ENCODE peak calls at places on chromosomes 1 and 21, in five cellular contexts. J is bronchial epithelial cell, S is cardiac fibroblast, G is NB4, A is esophagus muscularis mucosa. N is an unnamed sample.
A peak's percentile ranks its signal among the peaks of the same experiment; 100 is the strongest.

GRCh38 chr1:186511761-186512637 is 51.1 kb upstream of the PDC start:
- DNase-seq in G (peak; percentile 21), S (no peak), J (peak; percentile 87), A (no peak), N (no peak)

GRCh38 chr1:196464545-196464944 is 143.7 kb downstream of the KCNT2 start:
- DNase-seq in G (no peak), S (peak; percentile 52), A (no peak), J (no peak), N (peak; percentile 52)

GRCh38 chr1:43757343-43758053 is 50.2 kb downstream of the ST3GAL3 start:
- DNase-seq in J (peak; percentile 66), G (no peak), A (no peak), S (no peak), N (no peak)

GRCh38 chr1:185495898-185496297 is 178.9 kb upstream of the IVNS1ABP start:
- DNase-seq in S (no peak), A (no peak), G (no peak), J (no peak), N (no peak)

GRCh38 chr1:154478639-154479038 is 23.4 kb upstream of the TDRD10 start:
- DNase-seq in G (peak; percentile 84), A (no peak), J (peak; percentile 34), S (peak; percentile 64), N (peak; percentile 30)

GRCh38 chr1:12544992-12545391 is 73.0 kb downstream of the DHRS3 start:
- DNase-seq in S (no peak), G (no peak), J (no peak), A (no peak), N (no peak)

GRCh38 chr21:15943009-15943666 is 213.4 kb downstream of the USP25 start:
- DNase-seq in A (no peak), S (peak; percentile 5), J (peak; percentile 81), G (no peak), N (peak; percentile 36)

GRCh38 chr1:21117159-21117953 is 59.3 kb downstream of the EIF4G3 start:
- DNase-seq in J (no peak), S (peak; percentile 63), A (no peak), G (peak; percentile 65), N (no peak)

GRCh38 chr1:195899762-195900352 is 708.4 kb downstream of the KCNT2 start:
- DNase-seq in G (no peak), S (peak; percentile 16), A (no peak), J (peak; percentile 67), N (peak; percentile 6)

GRCh38 chr21:15164678-15165303 is 100.0 kb upstream of the NRIP1 start:
- DNase-seq in J (peak; percentile 85), G (no peak), S (no peak), A (no peak), N (no peak)

GRCh38 chr1:117967472-117967871 is 37.9 kb downstream of the WDR3 start:
- DNase-seq in S (peak; percentile 71), A (no peak), J (peak; percentile 60), G (peak; percentile 24), N (peak; percentile 88)

GRCh38 chr1:205505076-205505729 is 734 bp downstream of the CDK18 start:
- DNase-seq in J (peak; percentile 5), G (no peak), A (no peak), S (no peak), N (no peak)

GRCh38 chr1:59498640-59499039 is 201.7 kb downstream of the FGGY start:
- DNase-seq in J (no peak), G (peak; percentile 51), S (peak; percentile 50), A (peak; percentile 82), N (peak; percentile 42)

GRCh38 chr1:170240409-170240808 is 94.7 kb downstream of the NTMT2 start:
- DNase-seq in G (no peak), A (no peak), S (no peak), J (no peak), N (no peak)

GRCh38 chr1:178052650-178053461 is 41.0 kb upstream of the RASAL2 start:
- DNase-seq in A (no peak), G (no peak), J (peak; percentile 34), S (peak; percentile 55), N (peak; percentile 33)
- H3K4me3 ChIP-seq in A (no peak overlapping the region), G (no peak overlapping the region), J (no peak overlapping the region), S (no peak overlapping the region), N (no peak overlapping the region)

GRCh38 chr1:1954831-1955441 is 35.9 kb upstream of the TMEM52 start:
- DNase-seq in A (no peak), G (no peak), S (no peak), J (no peak), N (no peak)
- TF ChIP-seq CTCF in A (no peak), G (peak; percentile 14), S (no peak), J (peak; percentile 5), N (peak; percentile 22)

DNA sequence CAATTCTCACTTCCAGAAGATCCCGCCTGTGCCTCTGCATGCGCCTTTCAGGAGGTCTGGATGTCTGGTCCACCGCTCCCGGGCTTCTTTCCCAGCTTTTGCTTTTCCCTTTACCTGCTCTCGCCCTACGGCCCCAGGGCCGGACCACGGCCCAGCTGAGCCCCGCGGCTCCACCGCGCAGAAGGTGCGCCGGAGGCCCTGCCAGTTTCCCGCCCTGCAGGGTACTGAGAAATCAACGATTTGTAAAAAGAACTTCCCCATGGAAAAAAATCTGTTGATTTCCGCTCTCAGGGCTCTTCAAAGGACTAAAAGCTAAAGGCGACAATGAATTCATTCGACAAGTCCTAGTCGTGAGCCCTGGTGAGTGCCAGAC is 7.0 kb upstream of the RNU1-2 start:
- DNase-seq in J (no peak), G (no peak), S (peak; percentile 20), A (no peak), N (peak; percentile 34)
- H3K4me3 ChIP-seq in J (peak overlapping the region; percentile 60), G (no peak overlapping the region), S (peak overlapping the region; percentile 53), A (peak overlapping the region; percentile 64), N (peak overlapping the region; percentile 43)

GRCh38 chr1:28604962-28605361 is 12.9 kb downstream of the RAB42 start:
- DNase-seq in G (no peak), A (no peak), J (no peak), S (no peak), N (no peak)

GRCh38 chr1:28601696-28602095 is 9.6 kb downstream of the RAB42 start:
- DNase-seq in J (peak; percentile 73), S (peak; percentile 82), G (no peak), A (no peak), N (peak; percentile 95)

GRCh38 chr1:28606771-28607170 is 14.7 kb downstream of the RAB42 start:
- DNase-seq in G (no peak), A (no peak), S (no peak), J (no peak), N (no peak)

GRCh38 chr1:28604411-28604810 is 12.3 kb downstream of the RAB42 start:
- DNase-seq in A (no peak), J (no peak), G (no peak), S (no peak), N (no peak)

DNA sequence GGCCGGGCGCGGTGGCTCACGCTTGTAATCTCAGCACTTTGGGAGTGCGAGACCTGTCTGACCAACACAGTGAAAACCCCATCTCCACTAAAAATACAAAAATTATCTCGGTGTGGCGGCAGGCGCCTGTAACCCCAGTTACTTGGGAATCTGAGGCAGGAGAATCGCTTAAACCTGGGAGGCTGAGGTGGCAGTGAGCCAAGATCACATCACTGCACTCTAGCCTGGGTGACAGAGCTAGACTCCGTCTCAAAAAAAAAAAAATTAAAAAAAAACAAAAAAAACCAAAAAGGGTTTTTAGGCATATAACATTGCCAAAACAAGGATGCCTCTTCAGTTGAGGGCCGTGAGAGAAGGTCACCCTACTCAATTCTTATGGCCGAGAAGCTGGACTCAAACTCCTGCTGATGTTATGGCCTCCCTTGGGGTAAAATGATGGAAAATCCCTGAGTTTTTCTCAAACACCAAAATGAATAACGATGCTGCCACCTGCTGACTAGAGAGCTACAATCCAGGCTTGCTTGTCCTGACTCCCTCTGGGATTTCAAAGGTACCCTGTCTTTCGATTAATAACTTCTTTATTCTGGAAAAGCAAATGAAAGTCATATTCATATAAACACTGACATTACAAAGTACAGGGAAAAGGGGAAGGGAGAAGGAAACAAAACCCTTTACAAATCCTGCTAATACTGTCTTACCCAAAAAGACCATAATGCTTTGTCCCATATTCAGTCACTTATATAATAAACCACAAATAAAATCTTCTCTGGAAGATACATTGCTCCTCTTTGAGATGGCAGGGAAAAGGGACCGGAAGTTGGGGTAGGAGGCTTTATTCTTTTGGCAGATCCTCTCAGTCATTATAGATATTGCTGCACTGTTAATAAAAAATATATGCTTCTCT is 10.7 kb downstream of the RAB42 start:
- DNase-seq in J (peak; percentile 65), G (peak; percentile 73), A (no peak), S (peak; percentile 86), N (peak; percentile 82)
- TF ChIP-seq CTCF in J (peak; percentile 61), G (peak; percentile 67), A (peak; percentile 68), S (peak; percentile 72), N (peak; percentile 74)

GRCh38 chr1:230957580-230957989 is 21.1 kb downstream of the TTC13 start:
- DNase-seq in A (no peak), J (no peak), G (no peak), S (no peak), N (no peak)
- H3K4me3 ChIP-seq in A (no peak overlapping the region), J (no peak overlapping the region), G (no peak overlapping the region), S (no peak overlapping the region), N (no peak overlapping the region)

DNA sequence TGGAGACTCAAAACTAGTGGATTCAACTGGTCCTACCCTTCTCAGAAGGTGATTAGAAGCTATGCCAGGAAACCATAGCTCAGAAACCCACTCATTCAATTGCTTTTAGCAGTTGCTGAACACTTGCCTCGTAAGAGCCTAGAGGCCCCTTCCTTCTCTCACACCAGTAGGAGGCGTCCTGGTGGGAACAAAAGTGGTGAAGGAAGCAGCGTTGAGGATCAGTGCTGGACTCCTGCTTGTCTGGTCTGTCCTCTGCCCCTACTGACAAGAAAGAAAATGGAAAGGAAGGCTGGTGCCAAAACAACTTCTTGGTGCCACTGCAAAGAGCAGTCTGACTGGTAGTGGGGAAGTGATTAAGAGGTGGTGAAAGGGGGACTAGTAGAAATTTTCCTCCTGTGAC is 269.7 kb downstream of the LMO4 start:
- DNase-seq in S (no peak), J (no peak), A (no peak), G (peak; percentile 26), N (no peak)
- TF ChIP-seq CTCF in S (peak; percentile 10), J (peak; percentile 5), A (no peak), G (peak; percentile 27), N (no peak)

DNA sequence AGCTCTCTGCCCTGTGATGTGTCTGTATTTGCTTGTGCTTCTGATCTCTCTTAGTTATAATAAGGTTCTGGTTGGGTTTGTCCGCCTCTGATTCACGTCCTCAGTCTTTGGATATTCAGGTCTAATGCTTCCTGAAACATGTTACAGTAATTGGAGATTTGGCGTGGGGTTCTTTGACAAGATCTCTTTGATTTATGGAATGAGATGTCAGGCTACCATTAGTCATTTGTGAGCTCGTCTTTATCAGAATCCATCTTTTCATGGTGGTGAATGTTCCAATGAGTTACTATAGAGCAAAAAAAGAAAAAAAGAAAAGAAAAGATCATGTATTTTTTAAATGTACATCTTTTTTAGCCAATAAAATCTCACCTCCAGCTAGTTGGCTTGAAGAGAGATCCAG is 62.6 kb downstream of the BACE2 start:
- DNase-seq in G (no peak), A (no peak), J (no peak), S (no peak), N (no peak)
- H3K4me3 ChIP-seq in G (no peak overlapping the region), A (no peak overlapping the region), J (no peak overlapping the region), S (no peak overlapping the region), N (no peak overlapping the region)

N was measured in astrocyte of the spinal cord.